ENCODE peak calls at places on chromosome 4, in eight cellular contexts. E is transverse colon, N is lung, R is K562, I is uterus, U is right lobe of liver, Y is small intestine, T is SJCRH30. K is an unnamed sample.

GRCh38 chr4:96103086-96103485 is 263.2 kb downstream of the PDHA2 start:
- DNase-seq in T (no peak), N (no peak), E (no peak), I (no peak), Y (no peak), U (no peak), R (no peak), K (no peak)

GRCh38 chr4:126395661-126396060 is 1080.9 kb downstream of the FAT4 start:
- DNase-seq in Y (no peak), E (no peak), U (no peak), R (no peak), N (no peak), I (no peak), T (no peak), K (no peak)

GRCh38 chr4:14515556-14515955 is 486.7 kb upstream of the CPEB2 start:
- DNase-seq in N (no peak), I (no peak), E (no peak), Y (no peak), R (no peak), U (no peak), T (no peak), K (no peak)

GRCh38 chr4:173522160-173522873 is 7.7 kb downstream of the HAND2 start:
- DNase-seq in Y (peak; percentile 27), E (peak; percentile 71), U (no peak), T (peak; percentile 64), I (peak; percentile 92), N (no peak), R (peak; percentile 45), K (peak; percentile 61)

GRCh38 chr4:1602621-1603412 is 81.3 kb downstream of the FAM53A start:
- DNase-seq in N (no peak), Y (no peak), T (no peak), R (no peak), I (no peak), U (no peak), E (no peak), K (no peak)

GRCh38 chr4:650461-650860 is 23.6 kb downstream of the ATP5ME start:
- DNase-seq in U (no peak), E (no peak), I (no peak), Y (no peak), T (no peak), R (no peak), N (no peak), K (no peak)

GRCh38 chr4:16250665-16251365 is 24.5 kb upstream of the TAPT1 start:
- DNase-seq in Y (peak; percentile 81), U (peak; percentile 65), I (no peak), R (no peak), E (no peak), N (no peak), T (no peak), K (no peak)

GRCh38 chr4:181613210-181613609 is 630.0 kb upstream of the TENM3 start:
- DNase-seq in U (no peak), N (no peak), R (no peak), Y (no peak), E (no peak), I (no peak), T (no peak), K (no peak)

GRCh38 chr4:173195132-173195531 is 26.5 kb downstream of the GALNT7 start:
- DNase-seq in U (no peak), Y (no peak), R (no peak), T (no peak), I (no peak), N (no peak), E (no peak), K (no peak)

GRCh38 chr4:165678236-165678960 is 194.6 kb upstream of the TLL1 start:
- DNase-seq in U (no peak), I (no peak), T (no peak), N (no peak), Y (no peak), R (no peak), E (no peak), K (peak; percentile 13)

GRCh38 chr4:177236889-177237288 is 72.8 kb upstream of the NEIL3 start:
- DNase-seq in I (no peak), N (no peak), Y (no peak), T (peak; percentile 5), E (no peak), R (no peak), U (no peak), K (no peak)

GRCh38 chr4:110869114-110869513 is 246.2 kb upstream of the PITX2 start:
- DNase-seq in Y (no peak), U (no peak), N (no peak), T (no peak), R (no peak), I (no peak), E (no peak), K (no peak)
- H3K4me1 ChIP-seq in Y (peaks cover 3% of the 10 kb centered on the region), U (peaks cover 13% of the 10 kb centered on the region), N (no peaks in the 10 kb centered on the region), T (peaks cover 38% of the 10 kb centered on the region), R (no peaks in the 10 kb centered on the region), I (no peaks in the 10 kb centered on the region), E (peaks cover 26% of the 10 kb centered on the region), K (no peaks in the 10 kb centered on the region)

DNA sequence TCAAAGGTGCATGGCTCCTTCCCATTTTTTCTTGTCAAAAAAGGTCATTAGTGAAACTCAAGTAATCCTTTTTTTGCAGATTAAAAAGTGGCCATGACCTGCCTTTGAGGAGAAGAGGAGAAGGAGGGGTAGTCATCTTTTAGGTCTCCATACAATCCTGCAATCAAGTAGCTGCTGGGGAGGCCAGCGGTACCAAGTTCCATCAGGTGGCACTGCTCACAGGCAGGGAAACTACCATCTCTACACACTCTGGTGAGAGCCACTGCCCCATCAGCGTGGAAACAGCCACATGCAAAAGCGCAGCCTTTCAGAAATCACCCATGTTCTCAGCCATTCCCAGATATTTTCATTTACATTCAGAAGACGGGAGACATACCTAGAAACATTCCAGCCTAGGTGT is 162.0 kb downstream of the TSPAN5 start:
- DNase-seq in U (no peak), Y (no peak), E (no peak), R (no peak), N (no peak), I (no peak), T (no peak), K (no peak)
- H3K4me1 ChIP-seq in U (no peaks in the 10 kb centered on the region), Y (no peaks in the 10 kb centered on the region), E (no peaks in the 10 kb centered on the region), R (no peaks in the 10 kb centered on the region), N (no peaks in the 10 kb centered on the region), I (no peaks in the 10 kb centered on the region), T (peaks cover 8% of the 10 kb centered on the region), K (no peaks in the 10 kb centered on the region)

GRCh38 chr4:145536044-145536443 is 54.4 kb downstream of the SMAD1 start:
- DNase-seq in Y (no peak), I (no peak), E (no peak), U (no peak), R (no peak), N (no peak), T (no peak), K (no peak)

GRCh38 chr4:145538636-145539035 is 57.0 kb downstream of the SMAD1 start:
- DNase-seq in R (no peak), U (no peak), N (no peak), T (no peak), E (no peak), I (no peak), Y (no peak), K (no peak)

GRCh38 chr4:145540235-145540634 is 58.6 kb downstream of the SMAD1 start:
- DNase-seq in Y (no peak), N (no peak), T (no peak), R (no peak), I (no peak), U (no peak), E (no peak), K (no peak)

GRCh38 chr4:145541266-145541770 is 59.7 kb downstream of the SMAD1 start:
- DNase-seq in I (no peak), R (no peak), N (no peak), Y (no peak), E (no peak), T (no peak), U (no peak), K (no peak)

DNA sequence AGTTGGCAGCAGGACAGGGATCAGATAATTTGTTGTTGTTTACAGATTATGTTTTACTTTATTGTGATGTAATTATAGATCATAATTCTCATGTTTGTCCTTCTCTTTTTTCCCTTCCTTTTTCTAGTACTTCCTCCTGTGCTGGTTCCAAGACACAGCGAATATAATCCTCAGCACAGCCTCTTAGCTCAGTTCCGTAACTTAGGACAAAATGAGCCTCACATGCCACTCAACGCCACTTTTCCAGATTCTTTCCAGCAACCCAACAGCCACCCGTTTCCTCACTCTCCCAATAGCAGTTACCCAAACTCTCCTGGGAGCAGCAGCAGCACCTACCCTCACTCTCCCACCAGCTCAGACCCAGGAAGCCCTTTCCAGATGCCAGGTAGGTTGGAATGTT is 58.0 kb downstream of the SMAD1 start:
- DNase-seq in T (no peak), N (no peak), E (no peak), Y (no peak), U (no peak), I (no peak), R (no peak), K (no peak)
- H3K4me1 ChIP-seq in T (peaks cover 14% of the 10 kb centered on the region), N (peaks cover 14% of the 10 kb centered on the region), E (peaks cover 7% of the 10 kb centered on the region), Y (no peaks in the 10 kb centered on the region), U (no peaks in the 10 kb centered on the region), I (no peaks in the 10 kb centered on the region), R (no peaks in the 10 kb centered on the region), K (peaks cover 25% of the 10 kb centered on the region)

DNA sequence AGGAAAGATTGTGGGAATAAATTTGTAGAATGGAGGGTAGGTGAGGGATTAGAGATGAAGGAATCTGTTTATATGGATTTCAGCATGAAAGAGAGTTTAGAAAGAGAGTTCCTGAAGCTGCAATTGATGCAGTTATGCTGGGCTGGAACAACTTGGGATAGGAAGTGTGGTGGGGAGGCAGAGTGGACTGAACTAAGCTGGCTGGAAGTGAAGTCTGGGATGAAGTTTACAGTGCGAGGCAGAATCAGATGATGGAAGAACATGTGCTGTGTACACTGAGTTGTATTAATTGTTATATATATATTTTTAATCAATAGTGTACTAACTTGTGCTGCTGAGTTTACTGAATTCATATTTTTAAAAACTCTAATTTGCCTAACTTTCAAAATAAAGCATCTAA is 461.9 kb downstream of the SPRY1 start:
- DNase-seq in Y (no peak), R (no peak), T (no peak), U (no peak), N (no peak), E (no peak), I (no peak), K (no peak)
- H3K4me1 ChIP-seq in Y (no peaks in the 10 kb centered on the region), R (no peaks in the 10 kb centered on the region), T (peaks cover 15% of the 10 kb centered on the region), U (no peaks in the 10 kb centered on the region), N (peaks cover 3% of the 10 kb centered on the region), E (peaks cover 16% of the 10 kb centered on the region), I (no peaks in the 10 kb centered on the region), K (no peaks in the 10 kb centered on the region)

GRCh38 chr4:26859762-26860156 is 882 bp upstream of the STIM2 start:
- DNase-seq in U (no peak), N (no peak), I (no peak), T (no peak), Y (peak; percentile 37), R (no peak), E (no peak), K (peak; percentile 24)
- H3K4me1 ChIP-seq in U (peaks cover 22% of the 10 kb centered on the region), N (peaks cover 5% of the 10 kb centered on the region), I (no peaks in the 10 kb centered on the region), T (peaks cover 15% of the 10 kb centered on the region), Y (peaks cover 14% of the 10 kb centered on the region), R (peaks cover 12% of the 10 kb centered on the region), E (peaks cover 55% of the 10 kb centered on the region), K (peaks cover 50% of the 10 kb centered on the region)

K was measured in body of pancreas.